ENCODE peak calls at places on chromosomes 4 and X, in four cellular contexts. One of them, this sample, is unnamed.

GRCh38 chrX:103092942-103093341 is at the start of gene NXF3:
- DNase-seq in OCI-LY7: no peak
- DNase-seq in amygdala: no peak
- DNase-seq in ELR: no peak
- DNase-seq in this sample: peak; percentile 82

GRCh38 chr4:183186803-183187202 is 87.7 kb downstream of the WWC2 start:
- DNase-seq in amygdala: no peak
- DNase-seq in OCI-LY7: no peak
- DNase-seq in ELR: no peak
- DNase-seq in this sample: no peak

GRCh38 chrX:71154196-71154595 is 9.6 kb downstream of the NLGN3 start:
- DNase-seq in OCI-LY7: no peak
- DNase-seq in ELR: no peak
- DNase-seq in amygdala: no peak
- DNase-seq in this sample: no peak

GRCh38 chr4:161002386-161002785 is 1161.4 kb downstream of the FSTL5 start:
- DNase-seq in amygdala: no peak
- DNase-seq in OCI-LY7: no peak
- DNase-seq in ELR: no peak
- DNase-seq in this sample: no peak

GRCh38 chr4:152807294-152807829 is 27.6 kb downstream of the ARFIP1 start:
- DNase-seq in ELR: peak; percentile 86
- DNase-seq in OCI-LY7: no peak
- DNase-seq in amygdala: no peak
- DNase-seq in this sample: no peak

GRCh38 chrX:46547857-46548256 is 2.6 kb upstream of the ZNF674 start:
- DNase-seq in OCI-LY7: no peak
- DNase-seq in amygdala: no peak
- DNase-seq in ELR: peak; percentile 83
- DNase-seq in this sample: no peak

GRCh38 chr4:156594619-156595018 is 377.0 kb downstream of the PDGFC start:
- DNase-seq in amygdala: peak; percentile 23
- DNase-seq in OCI-LY7: no peak
- DNase-seq in ELR: no peak
- DNase-seq in this sample: peak; percentile 80

GRCh38 chrX:41369152-41369551 is 35.2 kb downstream of the DDX3X start:
- DNase-seq in OCI-LY7: no peak
- DNase-seq in ELR: no peak
- DNase-seq in amygdala: no peak
- DNase-seq in this sample: no peak

GRCh38 chrX:70454441-70455365 is 10.1 kb downstream of the DLG3 start:
- DNase-seq in ELR: peak; percentile 52
- DNase-seq in OCI-LY7: peak; percentile 22
- DNase-seq in amygdala: no peak
- DNase-seq in this sample: peak; percentile 95

GRCh38 chr4:40379248-40379647 is 44.1 kb downstream of the CHRNA9 start:
- DNase-seq in ELR: no peak
- DNase-seq in OCI-LY7: no peak
- DNase-seq in amygdala: no peak
- DNase-seq in this sample: no peak

GRCh38 chr4:123339507-123340380 is 56.9 kb upstream of the SPRY1 start:
- DNase-seq in ELR: no peak
- DNase-seq in OCI-LY7: no peak
- DNase-seq in amygdala: no peak
- DNase-seq in this sample: no peak

GRCh38 chr4:29459926-29460325 is 1260.2 kb upstream of the PCDH7 start:
- DNase-seq in OCI-LY7: no peak
- DNase-seq in amygdala: no peak
- DNase-seq in ELR: peak; percentile 42
- DNase-seq in this sample: no peak

GRCh38 chrX:20623448-20623847 is 356.7 kb upstream of the RPS6KA3 start:
- DNase-seq in amygdala: no peak
- DNase-seq in OCI-LY7: no peak
- DNase-seq in ELR: peak; percentile 47
- DNase-seq in this sample: no peak

GRCh38 chr4:110033994-110034393 is 121.3 kb downstream of the EGF start:
- DNase-seq in ELR: no peak
- DNase-seq in amygdala: no peak
- DNase-seq in OCI-LY7: no peak
- DNase-seq in this sample: peak; percentile 61

GRCh38 chr4:185346975-185347601 is 48.6 kb downstream of the LRP2BP start:
- DNase-seq in ELR: peak; percentile 62
- DNase-seq in OCI-LY7: no peak
- DNase-seq in amygdala: no peak
- DNase-seq in this sample: no peak

GRCh38 chr4:147782087-147782781 is 50.3 kb downstream of the ARHGAP10 start:
- DNase-seq in OCI-LY7: no peak
- DNase-seq in ELR: peak; percentile 58
- DNase-seq in amygdala: no peak
- DNase-seq in this sample: peak; percentile 27

GRCh38 chrX:148500428-148501120 is at the start of gene AFF2:
- DNase-seq in ELR: no peak
- DNase-seq in OCI-LY7: peak; percentile 86
- DNase-seq in amygdala: no peak
- DNase-seq in this sample: peak; percentile 48

GRCh38 chrX:155881158-155881993 is at the start of gene VAMP7:
- DNase-seq in amygdala: peak; percentile 83
- DNase-seq in OCI-LY7: peak; percentile 88
- DNase-seq in ELR: peak; percentile 89
- DNase-seq in this sample: peak; percentile 95

GRCh38 chr4:5462254-5462835 is 246.0 kb downstream of the EVC2 start:
- DNase-seq in OCI-LY7: no peak
- DNase-seq in ELR: no peak
- DNase-seq in amygdala: no peak
- DNase-seq in this sample: no peak

GRCh38 chr4:18840499-18840898 is 818.9 kb upstream of the LCORL start:
- DNase-seq in OCI-LY7: no peak
- DNase-seq in ELR: no peak
- DNase-seq in amygdala: no peak
- DNase-seq in this sample: no peak

GRCh38 chrX:22122510-22122909 is 90.4 kb downstream of the PHEX start:
- DNase-seq in OCI-LY7: no peak
- DNase-seq in ELR: peak; percentile 27
- DNase-seq in amygdala: no peak
- DNase-seq in this sample: no peak

GRCh38 chr4:36242629-36243354 is 1.5 kb downstream of the ARAP2 start:
- DNase-seq in ELR: peak; percentile 26
- DNase-seq in amygdala: no peak
- DNase-seq in OCI-LY7: no peak
- DNase-seq in this sample: no peak

GRCh38 chr4:47915378-47915777 is 995 bp upstream of the NFXL1 start:
- DNase-seq in OCI-LY7: no peak
- DNase-seq in amygdala: no peak
- DNase-seq in ELR: no peak
- DNase-seq in this sample: no peak

GRCh38 chrX:130083656-130084382 is 26.5 kb downstream of the ELF4 start:
- DNase-seq in amygdala: no peak
- DNase-seq in OCI-LY7: peak; percentile 49
- DNase-seq in ELR: no peak
- DNase-seq in this sample: peak; percentile 77

GRCh38 chrX:14554132-14554715 is 24.9 kb downstream of the GLRA2 start:
- DNase-seq in OCI-LY7: no peak
- DNase-seq in amygdala: no peak
- DNase-seq in ELR: no peak
- DNase-seq in this sample: no peak

GRCh38 chr4:169826634-169827187 is 69.0 kb upstream of the HPF1 start:
- DNase-seq in ELR: no peak
- DNase-seq in amygdala: no peak
- DNase-seq in OCI-LY7: no peak
- DNase-seq in this sample: no peak

GRCh38 chr4:109011241-109012031 is 248.6 kb upstream of the ETNPPL start:
- DNase-seq in amygdala: no peak
- DNase-seq in OCI-LY7: no peak
- DNase-seq in ELR: no peak
- DNase-seq in this sample: no peak

GRCh38 chrX:48645669-48646068 is 37.9 kb upstream of the WAS start:
- DNase-seq in ELR: no peak
- DNase-seq in amygdala: no peak
- DNase-seq in OCI-LY7: no peak
- DNase-seq in this sample: no peak

GRCh38 chr4:63578383-63578782 is 830.9 kb downstream of the TECRL start:
- DNase-seq in amygdala: no peak
- DNase-seq in OCI-LY7: no peak
- DNase-seq in ELR: peak; percentile 24
- DNase-seq in this sample: no peak

GRCh38 chr4:146436423-146437162 is 85.1 kb downstream of the SLC10A7 start:
- DNase-seq in OCI-LY7: no peak
- DNase-seq in ELR: no peak
- DNase-seq in amygdala: no peak
- DNase-seq in this sample: no peak

GRCh38 chr4:173057906-173058305 is 110.7 kb upstream of the GALNT7 start:
- DNase-seq in amygdala: no peak
- DNase-seq in ELR: peak; percentile 34
- DNase-seq in OCI-LY7: no peak
- DNase-seq in this sample: no peak

GRCh38 chr4:1244081-1244977 is 4.6 kb downstream of the CTBP1 start:
- DNase-seq in ELR: no peak
- DNase-seq in amygdala: no peak
- DNase-seq in OCI-LY7: no peak
- DNase-seq in this sample: no peak

GRCh38 chr4:122783301-122784215 is 43.1 kb upstream of the FGF2 start:
- DNase-seq in amygdala: peak; percentile 8
- DNase-seq in ELR: peak; percentile 96
- DNase-seq in OCI-LY7: no peak
- DNase-seq in this sample: no peak

GRCh38 chr4:127959794-127960193 is 5.2 kb downstream of the MFSD8 start:
- DNase-seq in amygdala: no peak
- DNase-seq in ELR: no peak
- DNase-seq in OCI-LY7: no peak
- DNase-seq in this sample: no peak

GRCh38 chrX:23937100-23937499 is 29.3 kb downstream of the CXorf58 start:
- DNase-seq in OCI-LY7: no peak
- DNase-seq in amygdala: no peak
- DNase-seq in ELR: no peak
- DNase-seq in this sample: no peak

GRCh38 chr4:38950159-38950558 is 82.0 kb downstream of the TMEM156 start:
- DNase-seq in amygdala: no peak
- DNase-seq in ELR: no peak
- DNase-seq in OCI-LY7: no peak
- DNase-seq in this sample: no peak

GRCh38 chrX:73446831-73447230 is at the start of gene CDX4:
- DNase-seq in amygdala: no peak
- DNase-seq in OCI-LY7: no peak
- DNase-seq in ELR: no peak
- DNase-seq in this sample: no peak

GRCh38 chrX:119647552-119648420 is 41.6 kb upstream of the NKRF start:
- DNase-seq in amygdala: no peak
- DNase-seq in OCI-LY7: no peak
- DNase-seq in ELR: no peak
- DNase-seq in this sample: no peak

GRCh38 chrX:17160971-17161370 is 214.0 kb upstream of the NHS start:
- DNase-seq in amygdala: no peak
- DNase-seq in OCI-LY7: no peak
- DNase-seq in ELR: peak; percentile 14
- DNase-seq in this sample: peak; percentile 16